ENCODE peak calls at places on chromosomes 6 and 20, in eight cellular contexts. P is GM12865, V is hypothalamus, R is GM04504, M is astrocyte of the hippocampus, F is left cardiac atrium, U is NCI-H524, D is Calu3. J is an unnamed sample.
A peak's percentile ranks its signal among the peaks of the same experiment; 100 is the strongest.

GRCh38 chr6:91786474-91787184 is 1199.8 kb upstream of the MAP3K7 start:
- DNase-seq in P (no peak), V (no peak), R (no peak), M (peak; percentile 43), F (no peak), U (no peak), D (no peak), J (no peak)

GRCh38 chr6:167533851-167534250 is 209.0 kb downstream of the TTLL2 start:
- DNase-seq in P (no peak), V (no peak), R (no peak), M (no peak), F (no peak), U (no peak), D (no peak), J (no peak)

GRCh38 chr6:109799664-109800063 is 108.6 kb downstream of the FIG4 start:
- DNase-seq in P (peak; percentile 21), V (no peak), R (no peak), M (no peak), F (no peak), U (no peak), D (peak; percentile 22), J (no peak)

GRCh38 chr6:89412071-89413005 is at the start of gene RRAGD:
- DNase-seq in P (peak; percentile 80), V (peak; percentile 77), R (no peak), M (peak; percentile 67), F (peak; percentile 71), U (peak; percentile 65), D (peak; percentile 54), J (peak; percentile 78)

GRCh38 chr6:37265031-37265430 is 7.1 kb upstream of the TMEM217 start:
- DNase-seq in P (no peak), V (no peak), R (no peak), M (no peak), F (no peak), U (no peak), D (no peak), J (no peak)

GRCh38 chr6:6379573-6379972 is 59.1 kb upstream of the F13A1 start:
- DNase-seq in P (no peak), V (no peak), R (no peak), M (peak; percentile 11), F (no peak), U (no peak), D (no peak), J (no peak)

GRCh38 chr20:24987244-24987643 is 5.3 kb downstream of the APMAP start:
- DNase-seq in P (no peak), V (no peak), R (no peak), M (no peak), F (no peak), U (no peak), D (no peak), J (no peak)

GRCh38 chr6:100300221-100300736 is 164.4 kb downstream of the SIM1 start:
- DNase-seq in P (no peak), V (no peak), R (peak; percentile 77), M (peak; percentile 91), F (no peak), U (no peak), D (peak; percentile 56), J (no peak)

GRCh38 chr6:324729-325125 is 32.4 kb downstream of the DUSP22 start:
- DNase-seq in P (no peak), V (no peak), R (no peak), M (no peak), F (no peak), U (no peak), D (no peak), J (no peak)

GRCh38 chr20:3248167-3248992 is 9.4 kb upstream of the SLC4A11 start:
- DNase-seq in P (peak; percentile 21), V (no peak), R (no peak), M (peak; percentile 64), F (peak; percentile 55), U (peak; percentile 16), D (no peak), J (peak; percentile 39)

GRCh38 chr20:60976913-60977312 is 275.1 kb upstream of the CDH4 start:
- DNase-seq in P (no peak), V (no peak), R (no peak), M (no peak), F (no peak), U (no peak), D (no peak), J (no peak)

GRCh38 chr6:139659711-139660110 is 285.3 kb upstream of the CITED2 start:
- DNase-seq in P (no peak), V (no peak), R (no peak), M (no peak), F (no peak), U (no peak), D (no peak), J (no peak)